ENCODE peak calls at places on chromosomes 11 and 22, in four cellular contexts. X is colonic mucosa, Q is hepatocyte, T is tibial artery. S is an unnamed sample.

GRCh38 chr22:22752556-22753477 is 108.4 kb downstream of the GGTLC2 start:
- DNase-seq in X (no peak), Q (peak), T (peak), S (peak)

GRCh38 chr11:82864268-82864667 is 36.0 kb downstream of the PRCP start:
- DNase-seq in Q (peak), X (peak), T (peak), S (peak)

GRCh38 chr11:100927579-100927978 is 202.0 kb downstream of the PGR start:
- DNase-seq in Q (no peak), T (no peak), X (no peak), S (no peak)

GRCh38 chr11:94793002-94793401 is 24.8 kb downstream of the AMOTL1 start:
- DNase-seq in X (no peak), Q (no peak), T (no peak), S (peak)

GRCh38 chr11:45560153-45560934 is 105.1 kb downstream of the CHST1 start:
- DNase-seq in T (no peak), Q (no peak), X (no peak), S (no peak)

GRCh38 chr11:61666684-61667297 is 13.4 kb upstream of the DAGLA start:
- DNase-seq in T (no peak), Q (peak), X (no peak), S (no peak)

GRCh38 chr11:45994421-45995341 is 72.2 kb downstream of the LARGE2 start:
- DNase-seq in T (no peak), Q (peak), X (no peak), S (no peak)

GRCh38 chr11:72364754-72365153 is 69.6 kb downstream of the CLPB start:
- DNase-seq in X (no peak), T (no peak), Q (no peak), S (no peak)

GRCh38 chr11:128421577-128421976 is 165.8 kb downstream of the ETS1 start:
- DNase-seq in X (no peak), Q (peak), T (no peak), S (peak)

GRCh38 chr11:112977620-112978212 is 16.5 kb downstream of the NCAM1 start:
- DNase-seq in X (no peak), T (no peak), Q (peak), S (no peak)

GRCh38 chr11:25961539-25961938 is 370.4 kb upstream of the ANO3 start:
- DNase-seq in X (no peak), Q (peak), T (no peak), S (no peak)

GRCh38 chr11:2380807-2381350 is 3.8 kb downstream of the CD81 start:
- DNase-seq in Q (no peak), T (peak), X (peak), S (no peak)

GRCh38 chr11:8777907-8778767 is 95.5 kb downstream of the RPL27A start:
- DNase-seq in X (no peak), Q (peak), T (peak), S (peak)

GRCh38 chr11:86669424-86669823 is 3.0 kb downstream of the ME3 start:
- DNase-seq in T (no peak), Q (no peak), X (no peak), S (no peak)

GRCh38 chr11:69745201-69745600 is 29.9 kb downstream of the FGF4 start:
- DNase-seq in T (no peak), Q (no peak), X (no peak), S (no peak)

GRCh38 chr11:86442420-86442819 is 67.7 kb downstream of the CCDC81 start:
- DNase-seq in T (no peak), X (no peak), Q (no peak), S (no peak)

GRCh38 chr11:91664521-91664920 is 560.1 kb upstream of the FAT3 start:
- DNase-seq in X (no peak), T (no peak), Q (no peak), S (no peak)

GRCh38 chr11:134632347-134633119 is 220.5 kb upstream of the B3GAT1 start:
- DNase-seq in T (peak), Q (no peak), X (no peak), S (no peak)

DNA sequence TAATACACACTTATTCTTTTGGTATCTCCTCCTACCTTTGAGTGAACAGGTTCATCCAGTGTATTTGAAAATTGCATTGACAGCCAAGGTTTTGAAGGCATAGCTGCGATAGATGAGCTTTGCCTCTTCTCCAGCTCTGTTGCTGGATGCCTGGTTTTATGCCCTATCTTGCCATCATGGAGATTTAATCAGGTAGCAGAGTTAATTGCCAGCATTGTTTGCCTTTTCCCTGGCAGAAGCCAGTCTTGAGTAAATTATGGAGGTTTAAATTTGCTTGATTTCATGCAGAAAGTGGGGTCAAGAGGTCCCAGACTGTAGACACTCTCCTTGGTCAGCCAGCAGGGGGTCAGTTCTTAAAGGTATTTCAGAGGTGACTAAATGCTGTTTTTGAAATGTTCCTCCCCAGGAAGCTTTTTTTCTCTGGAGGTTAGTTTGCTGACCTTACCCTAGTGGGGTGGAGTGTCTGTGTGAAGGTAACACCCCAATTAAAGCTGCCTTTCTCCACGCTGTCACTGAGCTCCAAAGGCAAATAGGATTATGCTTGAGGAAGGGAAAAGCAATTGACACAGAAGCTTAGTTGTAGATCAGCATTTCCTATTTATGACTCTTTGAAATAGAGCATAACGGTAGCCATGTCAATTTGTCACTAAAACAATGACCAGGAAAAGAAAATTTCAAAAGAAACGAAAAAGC is 96.0 kb downstream of the EXT2 start:
- DNase-seq in T (no peak), Q (no peak), X (no peak), S (no peak)
- TF ChIP-seq CTCF in T (no peak), Q (no peak), X (no peak), S (peak)

GRCh38 chr22:49326558-49326957 is 501.1 kb downstream of the BRD1 start:
- DNase-seq in X (no peak), T (no peak), Q (no peak), S (no peak)
- TF ChIP-seq CTCF in X (no peak), T (no peak), Q (no peak), S (no peak)

DNA sequence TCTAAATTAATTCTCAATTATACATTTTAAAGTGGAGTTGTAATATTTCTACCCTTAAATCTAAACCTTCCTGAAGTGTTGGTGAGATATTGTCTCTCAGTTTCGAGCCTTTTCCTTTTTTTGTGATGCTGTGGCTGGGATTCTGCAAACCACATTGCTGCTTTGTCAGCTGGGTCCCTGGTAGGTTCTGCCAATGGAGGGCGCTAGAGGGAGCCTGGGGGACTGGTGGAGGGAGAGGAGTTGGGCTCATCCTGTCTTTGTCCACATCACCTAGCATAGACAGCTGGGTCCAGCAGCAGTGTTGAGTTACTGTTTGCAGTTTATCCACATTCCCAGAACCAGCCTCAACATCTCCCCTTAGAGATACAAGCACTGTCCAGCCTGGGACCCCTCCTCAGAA is 41.0 kb downstream of the TRAF6 start:
- DNase-seq in Q (no peak), X (no peak), T (no peak), S (peak)
- TF ChIP-seq CTCF in Q (peak), X (no peak), T (no peak), S (peak)

DNA sequence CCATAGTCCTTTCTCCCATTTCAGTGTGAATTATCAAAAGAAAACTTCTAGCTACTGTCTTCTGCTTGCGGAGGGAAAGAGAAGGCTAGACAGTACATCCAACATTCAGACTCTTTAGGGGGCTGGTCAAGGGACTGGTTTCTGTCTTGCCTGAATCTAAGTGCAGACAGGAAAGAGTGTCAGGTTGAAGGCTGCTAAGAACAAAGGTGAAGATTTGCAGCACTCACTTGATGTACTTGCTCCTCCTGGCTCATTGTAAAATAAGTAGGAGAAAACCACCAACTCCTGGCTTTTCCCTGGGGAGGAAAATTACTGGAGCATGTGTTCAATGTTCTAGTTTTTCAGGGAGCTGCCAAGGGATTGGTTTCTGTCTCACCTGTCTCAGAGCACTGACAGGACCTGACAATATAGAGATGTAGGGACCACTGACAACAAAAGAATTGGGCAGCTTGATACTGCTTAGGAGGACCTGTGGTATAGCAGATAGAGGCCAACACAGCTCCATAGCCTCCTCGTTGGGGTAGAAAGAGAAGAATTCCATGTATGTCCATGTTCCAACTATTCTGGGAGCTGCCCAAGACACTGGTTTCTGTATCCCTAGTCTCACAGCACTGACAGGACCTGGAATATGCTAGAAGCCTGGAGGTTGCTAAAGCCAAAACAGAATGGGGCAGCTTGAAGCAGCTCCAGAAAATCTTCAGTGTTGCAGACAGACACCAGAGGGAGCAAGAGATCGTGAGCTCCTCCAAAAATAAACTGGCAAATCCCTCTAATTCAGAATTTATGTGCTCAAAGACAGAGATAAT is 39.7 kb upstream of the MMP12 start:
- DNase-seq in Q (peak), T (no peak), X (peak), S (peak)
- TF ChIP-seq CTCF in Q (peak), T (peak), X (peak), S (peak)

GRCh38 chr11:313787-314547 is at the start of gene IFITM1:
- DNase-seq in T (no peak), Q (peak), X (peak), S (peak)

GRCh38 chr11:316031-316701 is 2.3 kb downstream of the IFITM1 start:
- DNase-seq in T (peak), Q (no peak), X (no peak), S (no peak)

GRCh38 chr11:315516-315994 is 1.7 kb downstream of the IFITM1 start:
- DNase-seq in T (no peak), X (no peak), Q (no peak), S (no peak)

GRCh38 chr11:313304-313786 is 495 bp upstream of the IFITM1 start:
- DNase-seq in X (no peak), T (no peak), Q (no peak), S (no peak)

GRCh38 chr11:315051-315481 is 1.2 kb downstream of the IFITM1 start:
- DNase-seq in T (no peak), Q (no peak), X (no peak), S (no peak)
- TF ChIP-seq CTCF in T (no peak), Q (no peak), X (no peak), S (no peak)

DNA sequence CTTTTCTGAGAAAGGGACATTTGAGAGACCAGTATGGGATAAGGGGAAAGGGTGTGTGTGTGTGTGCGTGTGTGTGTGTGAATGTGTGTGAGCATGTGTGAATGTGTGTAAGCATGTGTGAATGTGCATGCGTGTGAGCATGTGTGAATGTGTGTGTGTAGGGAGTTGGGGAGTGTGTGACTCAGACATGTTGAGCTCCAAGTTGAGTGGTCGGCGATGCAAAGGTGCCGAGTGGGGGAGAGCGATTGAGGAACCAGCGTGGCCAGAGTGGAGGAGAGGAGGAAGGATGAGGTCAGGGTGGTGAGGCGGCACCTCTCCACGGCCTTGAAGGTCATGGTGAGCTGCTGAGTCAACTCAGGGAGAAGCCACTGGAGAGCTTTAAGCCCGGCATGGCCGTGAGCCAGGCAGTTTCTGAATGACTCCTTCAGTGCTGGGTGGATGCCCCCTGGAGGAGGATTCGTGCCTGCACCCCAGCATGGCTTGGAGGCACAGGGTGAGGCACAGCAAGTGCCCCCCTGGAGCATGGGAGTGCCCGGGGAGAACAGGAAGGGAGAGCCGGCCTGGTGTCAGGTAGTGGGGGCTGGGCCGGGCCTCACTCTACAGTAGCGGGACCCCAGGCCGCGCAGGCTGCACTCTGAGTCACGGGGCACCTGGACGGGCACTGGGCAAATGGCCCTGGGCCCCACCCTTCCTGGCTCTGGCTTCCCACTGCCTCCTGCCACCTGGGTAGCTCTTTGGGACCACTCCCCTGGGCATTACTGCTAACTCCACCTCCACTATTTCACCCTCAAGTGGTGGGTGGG is 8.2 kb upstream of the CCDC88B start:
- DNase-seq in X (peak), Q (peak), T (no peak), S (peak)
- TF ChIP-seq CTCF in X (peak), Q (peak), T (no peak), S (peak)

GRCh38 chr22:47517062-47517461 is 754.6 kb downstream of the TBC1D22A start:
- DNase-seq in T (no peak), X (no peak), Q (no peak), S (no peak)

GRCh38 chr22:47512617-47513016 is 750.2 kb downstream of the TBC1D22A start:
- DNase-seq in X (no peak), Q (no peak), T (no peak), S (no peak)

GRCh38 chr22:47515384-47516125 is 753.1 kb downstream of the TBC1D22A start:
- DNase-seq in T (no peak), X (no peak), Q (no peak), S (no peak)
- TF ChIP-seq CTCF in T (no peak), X (no peak), Q (no peak), S (no peak)